ENCODE peak calls at places on chromosomes 1 and 21, in four cellular contexts. One of them, this sample, is unnamed.

GRCh38 chr1:230242317-230242716 is 175.3 kb downstream of the GALNT2 start:
- DNase-seq in caudate nucleus: no peak
- DNase-seq in NCI-H1694 treated with DMSO at 0.1 percent for 48 hours: no peak
- DNase-seq in stimulated activated CD4-positive, alpha-beta T cell treated with anti-CD3 and anti-CD28 coated beads, Interleukin-15, amount 100 ng/mL, for 24 hours: no peak
- DNase-seq in this sample: no peak

GRCh38 chr1:44507490-44508396 is 102.7 kb downstream of the RNF220 start:
- DNase-seq in stimulated activated CD4-positive, alpha-beta T cell treated with anti-CD3 and anti-CD28 coated beads, Interleukin-15, amount 100 ng/mL, for 24 hours: no peak
- DNase-seq in NCI-H1694 treated with DMSO at 0.1 percent for 48 hours: no peak
- DNase-seq in caudate nucleus: peak
- DNase-seq in this sample: peak

GRCh38 chr21:43864806-43865470 is at the start of gene AGPAT3:
- DNase-seq in NCI-H1694 treated with DMSO at 0.1 percent for 48 hours: no peak
- DNase-seq in stimulated activated CD4-positive, alpha-beta T cell treated with anti-CD3 and anti-CD28 coated beads, Interleukin-15, amount 100 ng/mL, for 24 hours: peak
- DNase-seq in caudate nucleus: no peak
- DNase-seq in this sample: no peak

GRCh38 chr21:36718951-36719501 is 20.1 kb downstream of the SIM2 start:
- DNase-seq in NCI-H1694 treated with DMSO at 0.1 percent for 48 hours: no peak
- DNase-seq in stimulated activated CD4-positive, alpha-beta T cell treated with anti-CD3 and anti-CD28 coated beads, Interleukin-15, amount 100 ng/mL, for 24 hours: no peak
- DNase-seq in caudate nucleus: peak
- DNase-seq in this sample: peak

GRCh38 chr1:201149400-201149799 is 4.9 kb downstream of the TMEM9 start:
- DNase-seq in stimulated activated CD4-positive, alpha-beta T cell treated with anti-CD3 and anti-CD28 coated beads, Interleukin-15, amount 100 ng/mL, for 24 hours: peak
- DNase-seq in caudate nucleus: no peak
- DNase-seq in NCI-H1694 treated with DMSO at 0.1 percent for 48 hours: peak
- DNase-seq in this sample: peak

GRCh38 chr1:163063131-163064059 is 5.8 kb upstream of the RGS4 start:
- DNase-seq in stimulated activated CD4-positive, alpha-beta T cell treated with anti-CD3 and anti-CD28 coated beads, Interleukin-15, amount 100 ng/mL, for 24 hours: no peak
- DNase-seq in caudate nucleus: no peak
- DNase-seq in NCI-H1694 treated with DMSO at 0.1 percent for 48 hours: no peak
- DNase-seq in this sample: no peak

GRCh38 chr1:152502496-152503180 is 8.0 kb upstream of the LCE5A start:
- DNase-seq in caudate nucleus: no peak
- DNase-seq in NCI-H1694 treated with DMSO at 0.1 percent for 48 hours: no peak
- DNase-seq in stimulated activated CD4-positive, alpha-beta T cell treated with anti-CD3 and anti-CD28 coated beads, Interleukin-15, amount 100 ng/mL, for 24 hours: no peak
- DNase-seq in this sample: no peak

GRCh38 chr1:115423776-115424175 is 85.7 kb upstream of the NGF start:
- DNase-seq in caudate nucleus: no peak
- DNase-seq in NCI-H1694 treated with DMSO at 0.1 percent for 48 hours: no peak
- DNase-seq in stimulated activated CD4-positive, alpha-beta T cell treated with anti-CD3 and anti-CD28 coated beads, Interleukin-15, amount 100 ng/mL, for 24 hours: no peak
- DNase-seq in this sample: no peak

GRCh38 chr1:214637722-214638473 is 34.9 kb downstream of the CENPF start:
- DNase-seq in caudate nucleus: no peak
- DNase-seq in NCI-H1694 treated with DMSO at 0.1 percent for 48 hours: peak
- DNase-seq in stimulated activated CD4-positive, alpha-beta T cell treated with anti-CD3 and anti-CD28 coated beads, Interleukin-15, amount 100 ng/mL, for 24 hours: peak
- DNase-seq in this sample: peak

GRCh38 chr1:62144238-62144831 is 50.3 kb upstream of the L1TD1 start:
- DNase-seq in NCI-H1694 treated with DMSO at 0.1 percent for 48 hours: peak
- DNase-seq in stimulated activated CD4-positive, alpha-beta T cell treated with anti-CD3 and anti-CD28 coated beads, Interleukin-15, amount 100 ng/mL, for 24 hours: peak
- DNase-seq in caudate nucleus: peak
- DNase-seq in this sample: peak

GRCh38 chr1:182781849-182782586 is 7.6 kb upstream of the NPL start:
- DNase-seq in caudate nucleus: peak
- DNase-seq in NCI-H1694 treated with DMSO at 0.1 percent for 48 hours: peak
- DNase-seq in stimulated activated CD4-positive, alpha-beta T cell treated with anti-CD3 and anti-CD28 coated beads, Interleukin-15, amount 100 ng/mL, for 24 hours: peak
- DNase-seq in this sample: peak

GRCh38 chr1:203926025-203926540 is 64.7 kb downstream of the SNRPE start:
- DNase-seq in NCI-H1694 treated with DMSO at 0.1 percent for 48 hours: no peak
- DNase-seq in caudate nucleus: no peak
- DNase-seq in stimulated activated CD4-positive, alpha-beta T cell treated with anti-CD3 and anti-CD28 coated beads, Interleukin-15, amount 100 ng/mL, for 24 hours: no peak
- DNase-seq in this sample: no peak

GRCh38 chr1:235902638-235903542 is 36.2 kb upstream of the LYST start:
- DNase-seq in caudate nucleus: no peak
- DNase-seq in stimulated activated CD4-positive, alpha-beta T cell treated with anti-CD3 and anti-CD28 coated beads, Interleukin-15, amount 100 ng/mL, for 24 hours: no peak
- DNase-seq in NCI-H1694 treated with DMSO at 0.1 percent for 48 hours: no peak
- DNase-seq in this sample: no peak